ENCODE peak calls at places on chromosomes 7 and 10, in four cellular contexts. One of them, this sample, is unnamed.

GRCh38 chr7:141154131-141154732 is 80.4 kb downstream of the TMEM178B start:
- DNase-seq in NAMALWA: no peak
- DNase-seq in transverse colon: no peak
- DNase-seq in IMR-90: no peak
- DNase-seq in this sample: no peak

GRCh38 chr10:89513206-89513605 is 22.2 kb downstream of the SLC16A12 start:
- DNase-seq in transverse colon: no peak
- DNase-seq in NAMALWA: no peak
- DNase-seq in IMR-90: no peak
- DNase-seq in this sample: no peak

GRCh38 chr7:149718730-149719049 is 54.7 kb downstream of the ZNF467 start:
- DNase-seq in IMR-90: no peak
- DNase-seq in NAMALWA: no peak
- DNase-seq in transverse colon: no peak
- DNase-seq in this sample: no peak

GRCh38 chr10:84158061-84158460 is 15.5 kb upstream of the GPR15LG start:
- DNase-seq in NAMALWA: no peak
- DNase-seq in IMR-90: no peak
- DNase-seq in transverse colon: no peak
- DNase-seq in this sample: no peak

GRCh38 chr10:21668831-21669230 is 134.8 kb downstream of the MLLT10 start:
- DNase-seq in NAMALWA: no peak
- DNase-seq in IMR-90: no peak
- DNase-seq in transverse colon: no peak
- DNase-seq in this sample: no peak

GRCh38 chr7:30470163-30470770 is 8.3 kb downstream of the NOD1 start:
- DNase-seq in transverse colon: no peak
- DNase-seq in NAMALWA: no peak
- DNase-seq in IMR-90: peak; percentile 65
- DNase-seq in this sample: no peak

GRCh38 chr7:7321681-7322080 is 139.3 kb downstream of the C1GALT1 start:
- DNase-seq in IMR-90: no peak
- DNase-seq in transverse colon: peak; percentile 44
- DNase-seq in NAMALWA: peak; percentile 55
- DNase-seq in this sample: no peak

GRCh38 chr7:68587599-68587998 is 1010.7 kb upstream of the AUTS2 start:
- DNase-seq in transverse colon: no peak
- DNase-seq in NAMALWA: no peak
- DNase-seq in IMR-90: no peak
- DNase-seq in this sample: no peak

GRCh38 chr10:88618496-88618895 is 31.9 kb downstream of the LIPJ start:
- DNase-seq in transverse colon: no peak
- DNase-seq in IMR-90: no peak
- DNase-seq in NAMALWA: no peak
- DNase-seq in this sample: no peak